ENCODE peak calls at places on chromosomes 1 and 21, in seven cellular contexts. One of them, this sample, is unnamed.

GRCh38 chr1:206047271-206047670 is 5.7 kb upstream of the RHEX start:
- DNase-seq in CD8-positive, alpha-beta memory T cell: no peak
- DNase-seq in RWPE2: no peak
- DNase-seq in stimulated activated CD8-positive, alpha-beta memory T cell treated with anti-CD3 and anti-CD28 coated beads, Interleukin-2, amount 100 ng/mL, for 1 hour: no peak
- DNase-seq in activated T-cell treated with anti-CD3 and anti-CD28 coated beads, Interleukin-2, amount 50 U/mL, for 48 hours: no peak
- DNase-seq in HTR-8/SVneo: no peak
- DNase-seq in ACHN: no peak
- DNase-seq in this sample: no peak

GRCh38 chr1:94247146-94248094 is 10.0 kb upstream of the ARHGAP29 start:
- DNase-seq in CD8-positive, alpha-beta memory T cell: no peak
- DNase-seq in RWPE2: peak
- DNase-seq in stimulated activated CD8-positive, alpha-beta memory T cell treated with anti-CD3 and anti-CD28 coated beads, Interleukin-2, amount 100 ng/mL, for 1 hour: no peak
- DNase-seq in activated T-cell treated with anti-CD3 and anti-CD28 coated beads, Interleukin-2, amount 50 U/mL, for 48 hours: peak
- DNase-seq in HTR-8/SVneo: peak
- DNase-seq in ACHN: peak
- DNase-seq in this sample: no peak

GRCh38 chr1:4601986-4602385 is 52.4 kb upstream of the AJAP1 start:
- DNase-seq in CD8-positive, alpha-beta memory T cell: no peak
- DNase-seq in RWPE2: no peak
- DNase-seq in stimulated activated CD8-positive, alpha-beta memory T cell treated with anti-CD3 and anti-CD28 coated beads, Interleukin-2, amount 100 ng/mL, for 1 hour: no peak
- DNase-seq in activated T-cell treated with anti-CD3 and anti-CD28 coated beads, Interleukin-2, amount 50 U/mL, for 48 hours: no peak
- DNase-seq in HTR-8/SVneo: no peak
- DNase-seq in ACHN: no peak
- DNase-seq in this sample: no peak

GRCh38 chr21:41770901-41771624 is 4.2 kb upstream of the RIPK4 start:
- DNase-seq in CD8-positive, alpha-beta memory T cell: no peak
- DNase-seq in RWPE2: no peak
- DNase-seq in stimulated activated CD8-positive, alpha-beta memory T cell treated with anti-CD3 and anti-CD28 coated beads, Interleukin-2, amount 100 ng/mL, for 1 hour: no peak
- DNase-seq in activated T-cell treated with anti-CD3 and anti-CD28 coated beads, Interleukin-2, amount 50 U/mL, for 48 hours: no peak
- DNase-seq in HTR-8/SVneo: no peak
- DNase-seq in ACHN: no peak
- DNase-seq in this sample: no peak

GRCh38 chr1:69611316-69611715 is 43.6 kb downstream of the LRRC7 start:
- DNase-seq in CD8-positive, alpha-beta memory T cell: no peak
- DNase-seq in RWPE2: no peak
- DNase-seq in stimulated activated CD8-positive, alpha-beta memory T cell treated with anti-CD3 and anti-CD28 coated beads, Interleukin-2, amount 100 ng/mL, for 1 hour: no peak
- DNase-seq in activated T-cell treated with anti-CD3 and anti-CD28 coated beads, Interleukin-2, amount 50 U/mL, for 48 hours: no peak
- DNase-seq in HTR-8/SVneo: no peak
- DNase-seq in ACHN: no peak
- DNase-seq in this sample: no peak

GRCh38 chr21:44317241-44317782 is 17.5 kb downstream of the PFKL start:
- DNase-seq in CD8-positive, alpha-beta memory T cell: no peak
- DNase-seq in RWPE2: no peak
- DNase-seq in stimulated activated CD8-positive, alpha-beta memory T cell treated with anti-CD3 and anti-CD28 coated beads, Interleukin-2, amount 100 ng/mL, for 1 hour: no peak
- DNase-seq in activated T-cell treated with anti-CD3 and anti-CD28 coated beads, Interleukin-2, amount 50 U/mL, for 48 hours: no peak
- DNase-seq in HTR-8/SVneo: no peak
- DNase-seq in ACHN: no peak
- DNase-seq in this sample: no peak

GRCh38 chr1:214331180-214331579 is 50.2 kb downstream of the SMYD2 start:
- DNase-seq in CD8-positive, alpha-beta memory T cell: no peak
- DNase-seq in RWPE2: no peak
- DNase-seq in stimulated activated CD8-positive, alpha-beta memory T cell treated with anti-CD3 and anti-CD28 coated beads, Interleukin-2, amount 100 ng/mL, for 1 hour: no peak
- DNase-seq in activated T-cell treated with anti-CD3 and anti-CD28 coated beads, Interleukin-2, amount 50 U/mL, for 48 hours: no peak
- DNase-seq in HTR-8/SVneo: no peak
- DNase-seq in ACHN: no peak
- DNase-seq in this sample: no peak

GRCh38 chr1:218735436-218735835 is 390.3 kb downstream of the TGFB2 start:
- DNase-seq in CD8-positive, alpha-beta memory T cell: no peak
- DNase-seq in RWPE2: no peak
- DNase-seq in stimulated activated CD8-positive, alpha-beta memory T cell treated with anti-CD3 and anti-CD28 coated beads, Interleukin-2, amount 100 ng/mL, for 1 hour: no peak
- DNase-seq in activated T-cell treated with anti-CD3 and anti-CD28 coated beads, Interleukin-2, amount 50 U/mL, for 48 hours: no peak
- DNase-seq in HTR-8/SVneo: no peak
- DNase-seq in ACHN: no peak
- DNase-seq in this sample: no peak

GRCh38 chr1:10765734-10766478 is 30.5 kb downstream of the CASZ1 start:
- DNase-seq in CD8-positive, alpha-beta memory T cell: no peak
- DNase-seq in RWPE2: no peak
- DNase-seq in stimulated activated CD8-positive, alpha-beta memory T cell treated with anti-CD3 and anti-CD28 coated beads, Interleukin-2, amount 100 ng/mL, for 1 hour: no peak
- DNase-seq in activated T-cell treated with anti-CD3 and anti-CD28 coated beads, Interleukin-2, amount 50 U/mL, for 48 hours: no peak
- DNase-seq in HTR-8/SVneo: no peak
- DNase-seq in ACHN: no peak
- DNase-seq in this sample: no peak

GRCh38 chr1:223707270-223708000 is 4.9 kb upstream of the CAPN2 start:
- DNase-seq in CD8-positive, alpha-beta memory T cell: no peak
- DNase-seq in RWPE2: peak
- DNase-seq in stimulated activated CD8-positive, alpha-beta memory T cell treated with anti-CD3 and anti-CD28 coated beads, Interleukin-2, amount 100 ng/mL, for 1 hour: no peak
- DNase-seq in activated T-cell treated with anti-CD3 and anti-CD28 coated beads, Interleukin-2, amount 50 U/mL, for 48 hours: no peak
- DNase-seq in HTR-8/SVneo: peak
- DNase-seq in ACHN: peak
- DNase-seq in this sample: peak

GRCh38 chr1:161082996-161083742 is 6.2 kb downstream of the NECTIN4 start:
- DNase-seq in CD8-positive, alpha-beta memory T cell: no peak
- DNase-seq in RWPE2: peak
- DNase-seq in stimulated activated CD8-positive, alpha-beta memory T cell treated with anti-CD3 and anti-CD28 coated beads, Interleukin-2, amount 100 ng/mL, for 1 hour: no peak
- DNase-seq in activated T-cell treated with anti-CD3 and anti-CD28 coated beads, Interleukin-2, amount 50 U/mL, for 48 hours: no peak
- DNase-seq in HTR-8/SVneo: peak
- DNase-seq in ACHN: peak
- DNase-seq in this sample: peak

GRCh38 chr1:18557621-18558465 is 72.8 kb upstream of the PAX7 start:
- DNase-seq in CD8-positive, alpha-beta memory T cell: no peak
- DNase-seq in RWPE2: no peak
- DNase-seq in stimulated activated CD8-positive, alpha-beta memory T cell treated with anti-CD3 and anti-CD28 coated beads, Interleukin-2, amount 100 ng/mL, for 1 hour: no peak
- DNase-seq in activated T-cell treated with anti-CD3 and anti-CD28 coated beads, Interleukin-2, amount 50 U/mL, for 48 hours: peak
- DNase-seq in HTR-8/SVneo: no peak
- DNase-seq in ACHN: peak
- DNase-seq in this sample: no peak

GRCh38 chr1:89855413-89856123 is 34.7 kb downstream of the LRRC8D start:
- DNase-seq in CD8-positive, alpha-beta memory T cell: peak
- DNase-seq in RWPE2: no peak
- DNase-seq in stimulated activated CD8-positive, alpha-beta memory T cell treated with anti-CD3 and anti-CD28 coated beads, Interleukin-2, amount 100 ng/mL, for 1 hour: no peak
- DNase-seq in activated T-cell treated with anti-CD3 and anti-CD28 coated beads, Interleukin-2, amount 50 U/mL, for 48 hours: no peak
- DNase-seq in HTR-8/SVneo: no peak
- DNase-seq in ACHN: no peak
- DNase-seq in this sample: no peak

This sample was measured in ascending aorta.